ENCODE peak calls at places on chromosomes 16 and 17, in ten cellular contexts. V is activated CD8-positive, alpha-beta memory T cell treated with anti-CD3 and anti-CD28 coated beads, Interleukin-2, amount 50 U/mL, for 48 hours; T is DMS153; Y is NCI-H1092; B is HFFc6; D is hypothalamus; Z is GM18507; E is cerebellar nuclear complex; L is stimulated activated CD4-positive, alpha-beta T cell treated with anti-CD3 and anti-CD28 coated beads, Interleukin-1b, Interleukin-23, amount 100 ng/mL, for 24 hours; A is substantia nigra. C is an unnamed sample.

GRCh38 chr16:54509406-54509931 is 222.9 kb upstream of the IRX3 start:
- DNase-seq in V (no peak), T (no peak), Y (no peak), B (no peak), D (no peak), Z (no peak), E (no peak), L (no peak), A (no peak), C (no peak)

GRCh38 chr17:80771612-80772005 is 220.0 kb upstream of the CHMP6 start:
- DNase-seq in V (no peak), T (no peak), Y (no peak), B (no peak), D (no peak), Z (no peak), E (no peak), L (no peak), A (no peak), C (no peak)

GRCh38 chr17:67212231-67212630 is 32.8 kb downstream of the HELZ start:
- DNase-seq in V (no peak), T (no peak), Y (no peak), B (peak), D (no peak), Z (no peak), E (no peak), L (no peak), A (no peak), C (no peak)

GRCh38 chr16:83779881-83780280 is 27.9 kb upstream of the HSBP1 start:
- DNase-seq in V (no peak), T (no peak), Y (no peak), B (no peak), D (no peak), Z (no peak), E (no peak), L (no peak), A (no peak), C (no peak)

GRCh38 chr17:8221663-8222379 is 11.4 kb upstream of the AURKB start:
- DNase-seq in V (peak), T (peak), Y (peak), B (peak), D (peak), Z (no peak), E (peak), L (peak), A (peak), C (peak)

GRCh38 chr16:53052519-53053501 is at the start of gene CHD9NB:
- DNase-seq in V (no peak), T (no peak), Y (no peak), B (peak), D (no peak), Z (no peak), E (no peak), L (no peak), A (no peak), C (no peak)

GRCh38 chr16:30567160-30567990 is 4.1 kb downstream of the ZNF688 start:
- DNase-seq in V (peak), T (no peak), Y (no peak), B (no peak), D (no peak), Z (no peak), E (no peak), L (peak), A (no peak), C (no peak)

GRCh38 chr17:44952946-44953475 is 5.4 kb upstream of the KIF18B start:
- DNase-seq in V (no peak), T (no peak), Y (no peak), B (no peak), D (no peak), Z (no peak), E (no peak), L (no peak), A (no peak), C (no peak)

GRCh38 chr16:2822158-2822495 is 5.1 kb downstream of the PRSS21 start:
- DNase-seq in V (no peak), T (no peak), Y (no peak), B (no peak), D (no peak), Z (no peak), E (no peak), L (no peak), A (no peak), C (no peak)

GRCh38 chr16:31061813-31062440 is 12.1 kb downstream of the ZNF668 start:
- DNase-seq in V (no peak), T (no peak), Y (no peak), B (no peak), D (no peak), Z (no peak), E (no peak), L (no peak), A (no peak), C (no peak)

GRCh38 chr17:8445536-8445935 is 9.9 kb downstream of the NDEL1 start:
- DNase-seq in V (no peak), T (no peak), Y (no peak), B (no peak), D (no peak), Z (no peak), E (no peak), L (no peak), A (no peak), C (no peak)

GRCh38 chr17:45090711-45091110 is 29.6 kb downstream of the NMT1 start:
- DNase-seq in V (no peak), T (no peak), Y (no peak), B (no peak), D (no peak), Z (no peak), E (no peak), L (no peak), A (no peak), C (no peak)

GRCh38 chr17:80005360-80006338 is 30.0 kb downstream of the TBC1D16 start:
- DNase-seq in V (peak), T (no peak), Y (no peak), B (peak), D (peak), Z (peak), E (no peak), L (peak), A (no peak), C (peak)

GRCh38 chr16:89174877-89175276 is 3.3 kb downstream of the CDH15 start:
- DNase-seq in V (no peak), T (no peak), Y (no peak), B (no peak), D (no peak), Z (no peak), E (no peak), L (no peak), A (no peak), C (no peak)

GRCh38 chr16:19179890-19180490 is 11.9 kb downstream of the SYT17 start:
- DNase-seq in V (peak), T (no peak), Y (no peak), B (peak), D (peak), Z (peak), E (no peak), L (no peak), A (no peak), C (peak)

GRCh38 chr17:74012465-74012864 is 191.0 kb upstream of the RPL38 start:
- DNase-seq in V (no peak), T (peak), Y (no peak), B (no peak), D (no peak), Z (no peak), E (no peak), L (no peak), A (no peak), C (peak)

GRCh38 chr16:1857433-1858097 is 14.4 kb downstream of the MEIOB start:
- DNase-seq in V (no peak), T (no peak), Y (no peak), B (no peak), D (no peak), Z (no peak), E (no peak), L (no peak), A (no peak), C (no peak)

GRCh38 chr16:912684-913613 is 57.8 kb downstream of the LMF1 start:
- DNase-seq in V (no peak), T (no peak), Y (peak), B (no peak), D (peak), Z (no peak), E (no peak), L (no peak), A (peak), C (no peak)

GRCh38 chr17:57638284-57638683 is 106.8 kb downstream of the CCDC182 start:
- DNase-seq in V (no peak), T (no peak), Y (no peak), B (no peak), D (no peak), Z (no peak), E (no peak), L (no peak), A (no peak), C (no peak)

GRCh38 chr16:87897563-87898505 is 28.5 kb upstream of the SLC7A5 start:
- DNase-seq in V (peak), T (no peak), Y (no peak), B (no peak), D (no peak), Z (no peak), E (peak), L (no peak), A (no peak), C (no peak)

C was measured in NCI-H774.